ENCODE peak calls at places on chromosome 11, in nine cellular contexts. One of them, this sample, is unnamed.

GRCh38 chr11:26651916-26652315 is 69.9 kb downstream of the SLC5A12 start:
- DNase-seq in NCI-H2029: no peak
- DNase-seq in T-helper 1 cell: no peak
- DNase-seq in stimulated activated CD4-positive, alpha-beta T cell treated with anti-CD3 and anti-CD28 coated beads, Interleukin-2, amount 100 ng/mL, for 24 hours: no peak
- DNase-seq in thoracic aorta: no peak
- DNase-seq in naive thymus-derived CD4-positive, alpha-beta T cell: no peak
- DNase-seq in heart right ventricle: no peak
- DNase-seq in ELF-1: no peak
- DNase-seq in iris pigment epithelial cell: no peak
- DNase-seq in this sample: no peak

GRCh38 chr11:14445542-14446530 is 53.8 kb downstream of the COPB1 start:
- DNase-seq in NCI-H2029: no peak
- DNase-seq in T-helper 1 cell: no peak
- DNase-seq in stimulated activated CD4-positive, alpha-beta T cell treated with anti-CD3 and anti-CD28 coated beads, Interleukin-2, amount 100 ng/mL, for 24 hours: no peak
- DNase-seq in thoracic aorta: no peak
- DNase-seq in naive thymus-derived CD4-positive, alpha-beta T cell: no peak
- DNase-seq in heart right ventricle: no peak
- DNase-seq in ELF-1: no peak
- DNase-seq in iris pigment epithelial cell: no peak
- DNase-seq in this sample: peak

GRCh38 chr11:58622344-58622743 is at the start of gene CNTF:
- DNase-seq in NCI-H2029: no peak
- DNase-seq in T-helper 1 cell: no peak
- DNase-seq in stimulated activated CD4-positive, alpha-beta T cell treated with anti-CD3 and anti-CD28 coated beads, Interleukin-2, amount 100 ng/mL, for 24 hours: no peak
- DNase-seq in thoracic aorta: no peak
- DNase-seq in naive thymus-derived CD4-positive, alpha-beta T cell: no peak
- DNase-seq in heart right ventricle: no peak
- DNase-seq in ELF-1: no peak
- DNase-seq in iris pigment epithelial cell: peak
- DNase-seq in this sample: peak

GRCh38 chr11:134164490-134165370 is 59.0 kb downstream of the NCAPD3 start:
- DNase-seq in NCI-H2029: no peak
- DNase-seq in T-helper 1 cell: no peak
- DNase-seq in stimulated activated CD4-positive, alpha-beta T cell treated with anti-CD3 and anti-CD28 coated beads, Interleukin-2, amount 100 ng/mL, for 24 hours: no peak
- DNase-seq in thoracic aorta: no peak
- DNase-seq in naive thymus-derived CD4-positive, alpha-beta T cell: no peak
- DNase-seq in heart right ventricle: no peak
- DNase-seq in ELF-1: no peak
- DNase-seq in iris pigment epithelial cell: no peak
- DNase-seq in this sample: no peak

GRCh38 chr11:17734418-17734911 is at the start of gene KCNC1:
- DNase-seq in NCI-H2029: peak
- DNase-seq in T-helper 1 cell: no peak
- DNase-seq in stimulated activated CD4-positive, alpha-beta T cell treated with anti-CD3 and anti-CD28 coated beads, Interleukin-2, amount 100 ng/mL, for 24 hours: peak
- DNase-seq in thoracic aorta: no peak
- DNase-seq in naive thymus-derived CD4-positive, alpha-beta T cell: no peak
- DNase-seq in heart right ventricle: no peak
- DNase-seq in ELF-1: peak
- DNase-seq in iris pigment epithelial cell: peak
- DNase-seq in this sample: peak

GRCh38 chr11:34194576-34195335 is 89.3 kb downstream of the NAT10 start:
- DNase-seq in NCI-H2029: no peak
- DNase-seq in T-helper 1 cell: no peak
- DNase-seq in stimulated activated CD4-positive, alpha-beta T cell treated with anti-CD3 and anti-CD28 coated beads, Interleukin-2, amount 100 ng/mL, for 24 hours: no peak
- DNase-seq in thoracic aorta: no peak
- DNase-seq in naive thymus-derived CD4-positive, alpha-beta T cell: no peak
- DNase-seq in heart right ventricle: peak
- DNase-seq in ELF-1: peak
- DNase-seq in iris pigment epithelial cell: no peak
- DNase-seq in this sample: no peak

GRCh38 chr11:945986-946385 is 20.3 kb downstream of the AP2A2 start:
- DNase-seq in NCI-H2029: no peak
- DNase-seq in T-helper 1 cell: no peak
- DNase-seq in stimulated activated CD4-positive, alpha-beta T cell treated with anti-CD3 and anti-CD28 coated beads, Interleukin-2, amount 100 ng/mL, for 24 hours: no peak
- DNase-seq in thoracic aorta: no peak
- DNase-seq in naive thymus-derived CD4-positive, alpha-beta T cell: no peak
- DNase-seq in heart right ventricle: no peak
- DNase-seq in ELF-1: peak
- DNase-seq in iris pigment epithelial cell: peak
- DNase-seq in this sample: no peak

GRCh38 chr11:116515666-116516184 is 257.1 kb downstream of the BUD13 start:
- DNase-seq in NCI-H2029: peak
- DNase-seq in T-helper 1 cell: no peak
- DNase-seq in stimulated activated CD4-positive, alpha-beta T cell treated with anti-CD3 and anti-CD28 coated beads, Interleukin-2, amount 100 ng/mL, for 24 hours: no peak
- DNase-seq in thoracic aorta: no peak
- DNase-seq in naive thymus-derived CD4-positive, alpha-beta T cell: no peak
- DNase-seq in heart right ventricle: no peak
- DNase-seq in ELF-1: no peak
- DNase-seq in iris pigment epithelial cell: no peak
- DNase-seq in this sample: no peak

This sample was measured in ACHN.